ENCODE peak calls at places on chromosome 4, in eight cellular contexts. H, F, P, L, Z, I, G and S are unnamed samples. For H3K4me1, the result is how much of the 10 kb centered on the place peaks cover.

GRCh38 chr4:151581575-151581974 is 172.6 kb downstream of the FHIP1A start:
- DNase-seq in H (no peak), F (no peak), P (no peak), L (no peak), Z (no peak), I (no peak), G (no peak), S (no peak)

GRCh38 chr4:81839347-81840042 is 367.8 kb upstream of the RASGEF1B start:
- DNase-seq in H (no peak), F (no peak), P (no peak), L (no peak), Z (no peak), I (no peak), G (no peak), S (no peak)

GRCh38 chr4:164871673-164872072 is 5.3 kb upstream of the APELA start:
- DNase-seq in H (no peak), F (no peak), P (no peak), L (no peak), Z (no peak), I (no peak), G (no peak), S (peak)

GRCh38 chr4:106362426-106362825 is 6.2 kb downstream of the GIMD1 start:
- DNase-seq in H (no peak), F (no peak), P (no peak), L (no peak), Z (no peak), I (no peak), G (no peak), S (no peak)

GRCh38 chr4:89752932-89753598 is 83.9 kb downstream of the SNCA start:
- DNase-seq in H (peak), F (no peak), P (no peak), L (no peak), Z (no peak), I (no peak), G (peak), S (peak)

GRCh38 chr4:45120163-45120562 is 393.8 kb upstream of the GNPDA2 start:
- DNase-seq in H (no peak), F (peak), P (no peak), L (no peak), Z (no peak), I (no peak), G (no peak), S (no peak)

GRCh38 chr4:152997771-152998487 is 61.8 kb downstream of the FHDC1 start:
- DNase-seq in H (no peak), F (no peak), P (no peak), L (no peak), Z (no peak), I (peak), G (no peak), S (no peak)

GRCh38 chr4:37320518-37321235 is 76.1 kb downstream of the NWD2 start:
- DNase-seq in H (no peak), F (no peak), P (no peak), L (no peak), Z (no peak), I (no peak), G (no peak), S (no peak)

GRCh38 chr4:143389543-143390195 is 53.0 kb downstream of the GAB1 start:
- DNase-seq in H (peak), F (no peak), P (no peak), L (no peak), Z (no peak), I (no peak), G (no peak), S (no peak)

GRCh38 chr4:77074961-77075855 is 581 bp downstream of the CCNI start:
- DNase-seq in H (peak), F (peak), P (peak), L (peak), Z (peak), I (peak), G (peak), S (peak)

GRCh38 chr4:151227731-151228130 is 49.2 kb upstream of the PRSS48 start:
- DNase-seq in H (peak), F (no peak), P (no peak), L (no peak), Z (no peak), I (no peak), G (peak), S (peak)

GRCh38 chr4:47839259-47839658 is 1.4 kb upstream of the CORIN start:
- DNase-seq in H (peak), F (peak), P (peak), L (peak), Z (no peak), I (no peak), G (no peak), S (no peak)

GRCh38 chr4:52091811-52092210 is 40.7 kb downstream of the SPATA18 start:
- DNase-seq in H (peak), F (no peak), P (no peak), L (no peak), Z (no peak), I (no peak), G (no peak), S (no peak)

GRCh38 chr4:15682790-15683495 is 1.3 kb downstream of the FAM200B start:
- DNase-seq in H (no peak), F (no peak), P (no peak), L (no peak), Z (no peak), I (no peak), G (no peak), S (no peak)

GRCh38 chr4:5037553-5038551 is 13.4 kb upstream of the STK32B start:
- DNase-seq in H (peak), F (no peak), P (no peak), L (no peak), Z (no peak), I (no peak), G (no peak), S (peak)

GRCh38 chr4:48081196-48081595 is 52.9 kb downstream of the TXK start:
- DNase-seq in H (no peak), F (no peak), P (no peak), L (no peak), Z (no peak), I (no peak), G (no peak), S (no peak)

GRCh38 chr4:186942745-186943606 is 219.3 kb upstream of the FAT1 start:
- DNase-seq in H (peak), F (peak), P (no peak), L (no peak), Z (no peak), I (no peak), G (peak), S (peak)

GRCh38 chr4:100581337-100581736 is 63.5 kb upstream of the EMCN start:
- DNase-seq in H (no peak), F (no peak), P (no peak), L (no peak), Z (no peak), I (no peak), G (no peak), S (peak)

GRCh38 chr4:2936773-2937145 is 26.4 kb downstream of the NOP14 start:
- DNase-seq in H (peak), F (no peak), P (peak), L (no peak), Z (no peak), I (peak), G (peak), S (no peak)

GRCh38 chr4:123449780-123450179 is 53.2 kb downstream of the SPRY1 start:
- DNase-seq in H (peak), F (no peak), P (no peak), L (no peak), Z (no peak), I (no peak), G (no peak), S (peak)

GRCh38 chr4:123444298-123444731 is 47.7 kb downstream of the SPRY1 start:
- DNase-seq in H (peak), F (peak), P (peak), L (no peak), Z (peak), I (no peak), G (no peak), S (peak)

GRCh38 chr4:123443401-123444297 is 47.1 kb downstream of the SPRY1 start:
- DNase-seq in H (no peak), F (no peak), P (no peak), L (no peak), Z (no peak), I (no peak), G (no peak), S (no peak)

GRCh38 chr4:123449362-123449761 is 52.8 kb downstream of the SPRY1 start:
- DNase-seq in H (no peak), F (no peak), P (no peak), L (no peak), Z (no peak), I (no peak), G (no peak), S (no peak)

GRCh38 chr4:123446791-123447474 is 50.3 kb downstream of the SPRY1 start:
- DNase-seq in H (no peak), F (peak), P (no peak), L (no peak), Z (no peak), I (no peak), G (no peak), S (no peak)
- H3K4me3 ChIP-seq in H (no peak), F (no peak), P (no peak), L (no peak), Z (no peak), I (no peak), G (no peak), S (no peak)

GRCh38 chr4:27861381-27861787 is 1000.7 kb downstream of the STIM2 start:
- DNase-seq in H (peak), F (peak), P (no peak), L (no peak), Z (peak), I (no peak), G (no peak), S (peak)
- H3K27ac ChIP-seq in H (no peak), F (no peak), P (no peak), L (no peak), Z (no peak), I (no peak), G (no peak), S (no peak)

DNA sequence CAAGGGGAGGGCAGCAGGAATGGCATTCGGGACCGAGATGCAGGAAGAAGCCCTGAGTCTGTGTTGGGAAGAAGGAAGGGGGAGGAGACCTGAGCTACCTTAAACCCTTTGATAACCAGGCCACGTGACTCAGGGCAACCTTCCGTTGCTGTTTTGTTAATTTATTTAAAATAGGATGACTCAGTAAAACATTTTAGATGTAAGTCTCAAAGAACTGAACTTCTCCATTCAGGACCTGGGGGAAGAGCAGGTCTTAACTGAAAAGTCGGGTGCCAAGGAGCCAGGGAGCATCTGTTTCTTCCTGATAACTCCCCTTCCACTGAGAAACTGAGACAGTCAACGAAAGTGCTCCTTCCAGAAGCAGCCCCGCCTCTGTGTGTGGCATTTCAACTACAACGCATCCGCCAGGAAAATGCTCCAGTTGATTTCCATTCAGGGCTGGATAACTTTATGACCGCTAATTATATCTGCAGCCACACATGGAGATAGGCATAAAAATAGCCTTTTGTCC is 88.0 kb downstream of the IRF2 start:
- DNase-seq in H (no peak), F (no peak), P (no peak), L (no peak), Z (no peak), I (no peak), G (no peak), S (no peak)
- H3K4me1 ChIP-seq in H (under half), F (under half), P (under half), L (under half), Z (under half), I (half or more), G (under half), S (under half)

GRCh38 chr4:107718351-107718965 is 1.6 kb downstream of the PAPSS1 start:
- DNase-seq in H (no peak), F (no peak), P (no peak), L (no peak), Z (no peak), I (no peak), G (no peak), S (no peak)
- H3K4me3 ChIP-seq in H (peak), F (peak), P (no peak), L (peak), Z (no peak), I (peak), G (peak), S (peak)

DNA sequence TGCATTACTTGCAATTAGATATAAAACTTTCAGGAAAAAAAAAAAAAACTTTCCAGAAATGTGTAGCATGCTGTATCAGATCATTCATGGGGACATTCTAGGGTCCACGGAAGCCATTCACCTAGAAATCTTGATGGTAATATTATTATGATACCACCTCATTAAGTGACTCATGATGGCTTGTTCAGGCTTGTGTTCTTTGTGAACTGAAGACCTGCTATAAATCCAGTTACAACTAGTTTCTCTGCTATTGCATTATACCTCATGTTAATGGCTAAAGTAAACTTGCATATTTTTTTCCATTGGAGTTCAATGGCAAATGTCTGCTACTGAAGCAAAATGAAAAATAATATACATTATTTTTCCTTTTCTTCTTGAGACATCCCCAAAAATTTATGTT is 35.3 kb upstream of the PTPN13 start:
- DNase-seq in H (peak), F (no peak), P (no peak), L (no peak), Z (no peak), I (no peak), G (no peak), S (no peak)
- H3K27ac ChIP-seq in H (no peak), F (no peak), P (no peak), L (no peak), Z (no peak), I (no peak), G (no peak), S (no peak)

GRCh38 chr4:75727073-75727472 is 2.7 kb downstream of the USO1 start:
- DNase-seq in H (peak), F (no peak), P (no peak), L (no peak), Z (no peak), I (no peak), G (no peak), S (no peak)

GRCh38 chr4:75733369-75733768 is 9.0 kb downstream of the USO1 start:
- DNase-seq in H (peak), F (no peak), P (no peak), L (no peak), Z (no peak), I (no peak), G (no peak), S (no peak)

GRCh38 chr4:75726577-75726976 is 2.2 kb downstream of the USO1 start:
- DNase-seq in H (no peak), F (no peak), P (no peak), L (no peak), Z (no peak), I (no peak), G (no peak), S (no peak)

GRCh38 chr4:75724867-75725724 is 719 bp downstream of the USO1 start:
- DNase-seq in H (peak), F (peak), P (peak), L (peak), Z (peak), I (peak), G (peak), S (peak)

DNA sequence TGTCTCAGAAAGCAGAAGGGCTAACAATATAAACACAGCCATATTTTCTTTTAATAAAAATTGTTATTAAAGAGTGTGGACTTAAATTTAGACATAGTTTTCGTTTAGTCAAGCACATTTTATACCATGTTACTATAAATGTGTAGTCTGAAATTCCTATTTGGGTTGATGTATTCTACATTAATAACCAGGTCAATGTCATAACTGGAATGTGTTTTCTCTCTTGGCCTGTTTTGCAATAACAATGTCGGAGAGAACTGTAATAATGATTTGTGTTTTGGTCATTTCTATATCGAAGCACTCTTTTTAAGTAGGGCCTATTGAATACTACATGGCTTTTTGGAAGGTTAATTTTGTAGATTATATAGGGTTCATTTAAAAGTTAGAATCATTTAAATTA is 5.5 kb downstream of the USO1 start:
- DNase-seq in H (no peak), F (no peak), P (no peak), L (no peak), Z (no peak), I (no peak), G (no peak), S (no peak)
- H3K4me1 ChIP-seq in H (under half), F (under half), P (under half), L (under half), Z (under half), I (under half), G (under half), S (under half)